ENCODE peak calls at places on chromosomes 5 and 9, in nine cellular contexts. One of them, this sample, is unnamed.

GRCh38 chr9:126347911-126348760 is 21.5 kb downstream of the MVB12B start:
- DNase-seq in renal cortical epithelial cell: peak
- DNase-seq in activated T-cell treated with anti-CD3 and anti-CD28 coated beads for 4 hours: no peak
- DNase-seq in CD8-positive, alpha-beta memory T cell: no peak
- DNase-seq in T1000: no peak
- DNase-seq in T-cell: no peak
- DNase-seq in M059J: no peak
- DNase-seq in stimulated activated CD8-positive, alpha-beta memory T cell treated with anti-CD3 and anti-CD28 coated beads, Interleukin-15, amount 100 ng/mL, for 48 hours: no peak
- DNase-seq in NCI-H1105: no peak
- DNase-seq in this sample: no peak

GRCh38 chr9:109335929-109336328 is 15.1 kb upstream of the EPB41L4B start:
- DNase-seq in NCI-H1105: no peak
- DNase-seq in M059J: no peak
- DNase-seq in activated T-cell treated with anti-CD3 and anti-CD28 coated beads for 4 hours: no peak
- DNase-seq in stimulated activated CD8-positive, alpha-beta memory T cell treated with anti-CD3 and anti-CD28 coated beads, Interleukin-15, amount 100 ng/mL, for 48 hours: no peak
- DNase-seq in CD8-positive, alpha-beta memory T cell: no peak
- DNase-seq in T-cell: no peak
- DNase-seq in renal cortical epithelial cell: no peak
- DNase-seq in T1000: no peak
- DNase-seq in this sample: no peak

GRCh38 chr9:133428579-133429215 is 6.5 kb downstream of the ADAMTS13 start:
- DNase-seq in stimulated activated CD8-positive, alpha-beta memory T cell treated with anti-CD3 and anti-CD28 coated beads, Interleukin-15, amount 100 ng/mL, for 48 hours: no peak
- DNase-seq in activated T-cell treated with anti-CD3 and anti-CD28 coated beads for 4 hours: no peak
- DNase-seq in CD8-positive, alpha-beta memory T cell: no peak
- DNase-seq in NCI-H1105: no peak
- DNase-seq in T-cell: no peak
- DNase-seq in renal cortical epithelial cell: no peak
- DNase-seq in T1000: no peak
- DNase-seq in M059J: no peak
- DNase-seq in this sample: no peak

GRCh38 chr9:18238254-18238653 is 235.7 kb upstream of the ADAMTSL1 start:
- DNase-seq in NCI-H1105: no peak
- DNase-seq in CD8-positive, alpha-beta memory T cell: no peak
- DNase-seq in T1000: no peak
- DNase-seq in T-cell: no peak
- DNase-seq in M059J: peak
- DNase-seq in stimulated activated CD8-positive, alpha-beta memory T cell treated with anti-CD3 and anti-CD28 coated beads, Interleukin-15, amount 100 ng/mL, for 48 hours: no peak
- DNase-seq in renal cortical epithelial cell: peak
- DNase-seq in activated T-cell treated with anti-CD3 and anti-CD28 coated beads for 4 hours: no peak
- DNase-seq in this sample: peak

GRCh38 chr9:89428901-89429890 is 68.7 kb downstream of the SEMA4D start:
- DNase-seq in T1000: no peak
- DNase-seq in NCI-H1105: no peak
- DNase-seq in T-cell: peak
- DNase-seq in stimulated activated CD8-positive, alpha-beta memory T cell treated with anti-CD3 and anti-CD28 coated beads, Interleukin-15, amount 100 ng/mL, for 48 hours: no peak
- DNase-seq in CD8-positive, alpha-beta memory T cell: peak
- DNase-seq in M059J: peak
- DNase-seq in activated T-cell treated with anti-CD3 and anti-CD28 coated beads for 4 hours: peak
- DNase-seq in renal cortical epithelial cell: no peak
- DNase-seq in this sample: no peak

GRCh38 chr5:24773241-24773640 is 128.5 kb upstream of the CDH10 start:
- DNase-seq in activated T-cell treated with anti-CD3 and anti-CD28 coated beads for 4 hours: no peak
- DNase-seq in M059J: peak
- DNase-seq in CD8-positive, alpha-beta memory T cell: no peak
- DNase-seq in T-cell: no peak
- DNase-seq in T1000: no peak
- DNase-seq in stimulated activated CD8-positive, alpha-beta memory T cell treated with anti-CD3 and anti-CD28 coated beads, Interleukin-15, amount 100 ng/mL, for 48 hours: no peak
- DNase-seq in renal cortical epithelial cell: no peak
- DNase-seq in NCI-H1105: no peak
- DNase-seq in this sample: no peak

GRCh38 chr9:104386425-104387069 is 117.5 kb upstream of the OR13F1 start:
- DNase-seq in NCI-H1105: peak
- DNase-seq in M059J: peak
- DNase-seq in renal cortical epithelial cell: peak
- DNase-seq in T1000: no peak
- DNase-seq in T-cell: no peak
- DNase-seq in stimulated activated CD8-positive, alpha-beta memory T cell treated with anti-CD3 and anti-CD28 coated beads, Interleukin-15, amount 100 ng/mL, for 48 hours: no peak
- DNase-seq in CD8-positive, alpha-beta memory T cell: no peak
- DNase-seq in activated T-cell treated with anti-CD3 and anti-CD28 coated beads for 4 hours: no peak
- DNase-seq in this sample: peak

GRCh38 chr5:159444441-159445082 is 114.3 kb upstream of the IL12B start:
- DNase-seq in T-cell: no peak
- DNase-seq in M059J: peak
- DNase-seq in stimulated activated CD8-positive, alpha-beta memory T cell treated with anti-CD3 and anti-CD28 coated beads, Interleukin-15, amount 100 ng/mL, for 48 hours: no peak
- DNase-seq in T1000: no peak
- DNase-seq in activated T-cell treated with anti-CD3 and anti-CD28 coated beads for 4 hours: no peak
- DNase-seq in renal cortical epithelial cell: peak
- DNase-seq in NCI-H1105: no peak
- DNase-seq in CD8-positive, alpha-beta memory T cell: peak
- DNase-seq in this sample: peak

GRCh38 chr9:114178756-114179450 is 23.6 kb downstream of the COL27A1 start:
- DNase-seq in NCI-H1105: no peak
- DNase-seq in renal cortical epithelial cell: peak
- DNase-seq in CD8-positive, alpha-beta memory T cell: no peak
- DNase-seq in T1000: peak
- DNase-seq in T-cell: no peak
- DNase-seq in activated T-cell treated with anti-CD3 and anti-CD28 coated beads for 4 hours: no peak
- DNase-seq in stimulated activated CD8-positive, alpha-beta memory T cell treated with anti-CD3 and anti-CD28 coated beads, Interleukin-15, amount 100 ng/mL, for 48 hours: no peak
- DNase-seq in M059J: peak
- DNase-seq in this sample: no peak

GRCh38 chr5:137487600-137487999 is 11.5 kb downstream of the SPOCK1 start:
- DNase-seq in CD8-positive, alpha-beta memory T cell: no peak
- DNase-seq in stimulated activated CD8-positive, alpha-beta memory T cell treated with anti-CD3 and anti-CD28 coated beads, Interleukin-15, amount 100 ng/mL, for 48 hours: no peak
- DNase-seq in M059J: peak
- DNase-seq in activated T-cell treated with anti-CD3 and anti-CD28 coated beads for 4 hours: no peak
- DNase-seq in NCI-H1105: no peak
- DNase-seq in T-cell: no peak
- DNase-seq in T1000: no peak
- DNase-seq in renal cortical epithelial cell: peak
- DNase-seq in this sample: peak

GRCh38 chr5:135244620-135245021 is 154.4 kb downstream of the MACROH2A1 start:
- DNase-seq in renal cortical epithelial cell: no peak
- DNase-seq in activated T-cell treated with anti-CD3 and anti-CD28 coated beads for 4 hours: no peak
- DNase-seq in stimulated activated CD8-positive, alpha-beta memory T cell treated with anti-CD3 and anti-CD28 coated beads, Interleukin-15, amount 100 ng/mL, for 48 hours: no peak
- DNase-seq in T-cell: no peak
- DNase-seq in M059J: no peak
- DNase-seq in NCI-H1105: no peak
- DNase-seq in CD8-positive, alpha-beta memory T cell: no peak
- DNase-seq in T1000: no peak
- DNase-seq in this sample: no peak

GRCh38 chr9:107345327-107345726 is 62.2 kb downstream of the RAD23B start:
- DNase-seq in NCI-H1105: no peak
- DNase-seq in stimulated activated CD8-positive, alpha-beta memory T cell treated with anti-CD3 and anti-CD28 coated beads, Interleukin-15, amount 100 ng/mL, for 48 hours: no peak
- DNase-seq in T1000: no peak
- DNase-seq in activated T-cell treated with anti-CD3 and anti-CD28 coated beads for 4 hours: no peak
- DNase-seq in renal cortical epithelial cell: no peak
- DNase-seq in M059J: no peak
- DNase-seq in T-cell: no peak
- DNase-seq in CD8-positive, alpha-beta memory T cell: no peak
- DNase-seq in this sample: no peak

GRCh38 chr9:111356567-111357244 is 26.7 kb upstream of the OR2K2 start:
- DNase-seq in T-cell: no peak
- DNase-seq in stimulated activated CD8-positive, alpha-beta memory T cell treated with anti-CD3 and anti-CD28 coated beads, Interleukin-15, amount 100 ng/mL, for 48 hours: no peak
- DNase-seq in NCI-H1105: no peak
- DNase-seq in renal cortical epithelial cell: peak
- DNase-seq in CD8-positive, alpha-beta memory T cell: no peak
- DNase-seq in M059J: peak
- DNase-seq in activated T-cell treated with anti-CD3 and anti-CD28 coated beads for 4 hours: no peak
- DNase-seq in T1000: peak
- DNase-seq in this sample: peak

GRCh38 chr9:122396622-122397148 is 25.9 kb downstream of the PTGS1 start:
- DNase-seq in activated T-cell treated with anti-CD3 and anti-CD28 coated beads for 4 hours: no peak
- DNase-seq in T-cell: no peak
- DNase-seq in NCI-H1105: no peak
- DNase-seq in M059J: no peak
- DNase-seq in stimulated activated CD8-positive, alpha-beta memory T cell treated with anti-CD3 and anti-CD28 coated beads, Interleukin-15, amount 100 ng/mL, for 48 hours: no peak
- DNase-seq in CD8-positive, alpha-beta memory T cell: no peak
- DNase-seq in T1000: no peak
- DNase-seq in renal cortical epithelial cell: no peak
- DNase-seq in this sample: peak

GRCh38 chr5:82662340-82662739 is 384.2 kb upstream of the RPS23 start:
- DNase-seq in NCI-H1105: no peak
- DNase-seq in T1000: no peak
- DNase-seq in renal cortical epithelial cell: peak
- DNase-seq in activated T-cell treated with anti-CD3 and anti-CD28 coated beads for 4 hours: no peak
- DNase-seq in M059J: no peak
- DNase-seq in CD8-positive, alpha-beta memory T cell: no peak
- DNase-seq in stimulated activated CD8-positive, alpha-beta memory T cell treated with anti-CD3 and anti-CD28 coated beads, Interleukin-15, amount 100 ng/mL, for 48 hours: no peak
- DNase-seq in T-cell: no peak
- DNase-seq in this sample: no peak

GRCh38 chr5:150486402-150487198 is 21.3 kb upstream of the NDST1 start:
- DNase-seq in activated T-cell treated with anti-CD3 and anti-CD28 coated beads for 4 hours: peak
- DNase-seq in renal cortical epithelial cell: no peak
- DNase-seq in M059J: peak
- DNase-seq in NCI-H1105: no peak
- DNase-seq in stimulated activated CD8-positive, alpha-beta memory T cell treated with anti-CD3 and anti-CD28 coated beads, Interleukin-15, amount 100 ng/mL, for 48 hours: peak
- DNase-seq in CD8-positive, alpha-beta memory T cell: peak
- DNase-seq in T1000: peak
- DNase-seq in T-cell: peak
- DNase-seq in this sample: peak

GRCh38 chr5:14156611-14157493 is 13.7 kb downstream of the TRIO start:
- DNase-seq in CD8-positive, alpha-beta memory T cell: no peak
- DNase-seq in activated T-cell treated with anti-CD3 and anti-CD28 coated beads for 4 hours: no peak
- DNase-seq in T-cell: no peak
- DNase-seq in NCI-H1105: no peak
- DNase-seq in renal cortical epithelial cell: peak
- DNase-seq in stimulated activated CD8-positive, alpha-beta memory T cell treated with anti-CD3 and anti-CD28 coated beads, Interleukin-15, amount 100 ng/mL, for 48 hours: no peak
- DNase-seq in M059J: peak
- DNase-seq in T1000: peak
- DNase-seq in this sample: peak

GRCh38 chr5:124705577-124705976 is 40.9 kb downstream of the ZNF608 start:
- DNase-seq in NCI-H1105: peak
- DNase-seq in T-cell: no peak
- DNase-seq in M059J: no peak
- DNase-seq in CD8-positive, alpha-beta memory T cell: no peak
- DNase-seq in renal cortical epithelial cell: no peak
- DNase-seq in stimulated activated CD8-positive, alpha-beta memory T cell treated with anti-CD3 and anti-CD28 coated beads, Interleukin-15, amount 100 ng/mL, for 48 hours: no peak
- DNase-seq in activated T-cell treated with anti-CD3 and anti-CD28 coated beads for 4 hours: no peak
- DNase-seq in T1000: no peak
- DNase-seq in this sample: no peak

GRCh38 chr9:133071484-133072150 is 9.8 kb downstream of the CEL start:
- DNase-seq in CD8-positive, alpha-beta memory T cell: no peak
- DNase-seq in activated T-cell treated with anti-CD3 and anti-CD28 coated beads for 4 hours: no peak
- DNase-seq in renal cortical epithelial cell: no peak
- DNase-seq in M059J: no peak
- DNase-seq in T-cell: no peak
- DNase-seq in T1000: no peak
- DNase-seq in stimulated activated CD8-positive, alpha-beta memory T cell treated with anti-CD3 and anti-CD28 coated beads, Interleukin-15, amount 100 ng/mL, for 48 hours: no peak
- DNase-seq in NCI-H1105: no peak
- DNase-seq in this sample: no peak

GRCh38 chr9:686381-686813 is 155.1 kb upstream of the DMRT1 start:
- DNase-seq in renal cortical epithelial cell: no peak
- DNase-seq in CD8-positive, alpha-beta memory T cell: no peak
- DNase-seq in T-cell: no peak
- DNase-seq in M059J: peak
- DNase-seq in stimulated activated CD8-positive, alpha-beta memory T cell treated with anti-CD3 and anti-CD28 coated beads, Interleukin-15, amount 100 ng/mL, for 48 hours: no peak
- DNase-seq in NCI-H1105: no peak
- DNase-seq in activated T-cell treated with anti-CD3 and anti-CD28 coated beads for 4 hours: no peak
- DNase-seq in T1000: no peak
- DNase-seq in this sample: peak

GRCh38 chr9:132798817-132799790 is 79.0 kb downstream of the AK8 start:
- DNase-seq in renal cortical epithelial cell: no peak
- DNase-seq in T1000: no peak
- DNase-seq in stimulated activated CD8-positive, alpha-beta memory T cell treated with anti-CD3 and anti-CD28 coated beads, Interleukin-15, amount 100 ng/mL, for 48 hours: no peak
- DNase-seq in T-cell: no peak
- DNase-seq in NCI-H1105: no peak
- DNase-seq in CD8-positive, alpha-beta memory T cell: no peak
- DNase-seq in activated T-cell treated with anti-CD3 and anti-CD28 coated beads for 4 hours: no peak
- DNase-seq in M059J: peak
- DNase-seq in this sample: no peak

GRCh38 chr5:58024151-58024550 is 435.7 kb downstream of the PLK2 start:
- DNase-seq in T1000: no peak
- DNase-seq in M059J: no peak
- DNase-seq in NCI-H1105: no peak
- DNase-seq in activated T-cell treated with anti-CD3 and anti-CD28 coated beads for 4 hours: no peak
- DNase-seq in CD8-positive, alpha-beta memory T cell: no peak
- DNase-seq in T-cell: no peak
- DNase-seq in stimulated activated CD8-positive, alpha-beta memory T cell treated with anti-CD3 and anti-CD28 coated beads, Interleukin-15, amount 100 ng/mL, for 48 hours: no peak
- DNase-seq in renal cortical epithelial cell: no peak
- DNase-seq in this sample: no peak

GRCh38 chr5:141513627-141514329 is 24.9 kb downstream of the PCDHGC5 start:
- DNase-seq in activated T-cell treated with anti-CD3 and anti-CD28 coated beads for 4 hours: peak
- DNase-seq in T-cell: no peak
- DNase-seq in M059J: peak
- DNase-seq in stimulated activated CD8-positive, alpha-beta memory T cell treated with anti-CD3 and anti-CD28 coated beads, Interleukin-15, amount 100 ng/mL, for 48 hours: peak
- DNase-seq in CD8-positive, alpha-beta memory T cell: peak
- DNase-seq in T1000: peak
- DNase-seq in NCI-H1105: peak
- DNase-seq in renal cortical epithelial cell: peak
- DNase-seq in this sample: peak

GRCh38 chr9:135718616-135719015 is 16.6 kb downstream of the KCNT1 start:
- DNase-seq in activated T-cell treated with anti-CD3 and anti-CD28 coated beads for 4 hours: no peak
- DNase-seq in T-cell: no peak
- DNase-seq in T1000: no peak
- DNase-seq in M059J: peak
- DNase-seq in NCI-H1105: no peak
- DNase-seq in stimulated activated CD8-positive, alpha-beta memory T cell treated with anti-CD3 and anti-CD28 coated beads, Interleukin-15, amount 100 ng/mL, for 48 hours: no peak
- DNase-seq in renal cortical epithelial cell: no peak
- DNase-seq in CD8-positive, alpha-beta memory T cell: no peak
- DNase-seq in this sample: no peak

GRCh38 chr5:177478711-177479646 is 5.5 kb upstream of the DBN1 start:
- DNase-seq in stimulated activated CD8-positive, alpha-beta memory T cell treated with anti-CD3 and anti-CD28 coated beads, Interleukin-15, amount 100 ng/mL, for 48 hours: peak
- DNase-seq in CD8-positive, alpha-beta memory T cell: no peak
- DNase-seq in T1000: no peak
- DNase-seq in T-cell: peak
- DNase-seq in renal cortical epithelial cell: peak
- DNase-seq in M059J: peak
- DNase-seq in NCI-H1105: no peak
- DNase-seq in activated T-cell treated with anti-CD3 and anti-CD28 coated beads for 4 hours: no peak
- DNase-seq in this sample: peak

GRCh38 chr5:152990771-152991170 is 499.7 kb upstream of the GRIA1 start:
- DNase-seq in renal cortical epithelial cell: no peak
- DNase-seq in CD8-positive, alpha-beta memory T cell: no peak
- DNase-seq in stimulated activated CD8-positive, alpha-beta memory T cell treated with anti-CD3 and anti-CD28 coated beads, Interleukin-15, amount 100 ng/mL, for 48 hours: no peak
- DNase-seq in T-cell: no peak
- DNase-seq in activated T-cell treated with anti-CD3 and anti-CD28 coated beads for 4 hours: no peak
- DNase-seq in NCI-H1105: no peak
- DNase-seq in T1000: no peak
- DNase-seq in M059J: no peak
- DNase-seq in this sample: peak

GRCh38 chr5:72183231-72183630 is 76.0 kb downstream of the MAP1B start:
- DNase-seq in stimulated activated CD8-positive, alpha-beta memory T cell treated with anti-CD3 and anti-CD28 coated beads, Interleukin-15, amount 100 ng/mL, for 48 hours: no peak
- DNase-seq in T1000: no peak
- DNase-seq in activated T-cell treated with anti-CD3 and anti-CD28 coated beads for 4 hours: no peak
- DNase-seq in NCI-H1105: no peak
- DNase-seq in CD8-positive, alpha-beta memory T cell: no peak
- DNase-seq in M059J: no peak
- DNase-seq in T-cell: no peak
- DNase-seq in renal cortical epithelial cell: no peak
- DNase-seq in this sample: no peak

GRCh38 chr5:123305751-123306150 is 117.5 kb downstream of the CEP120 start:
- DNase-seq in T1000: no peak
- DNase-seq in CD8-positive, alpha-beta memory T cell: no peak
- DNase-seq in stimulated activated CD8-positive, alpha-beta memory T cell treated with anti-CD3 and anti-CD28 coated beads, Interleukin-15, amount 100 ng/mL, for 48 hours: no peak
- DNase-seq in T-cell: no peak
- DNase-seq in M059J: no peak
- DNase-seq in NCI-H1105: no peak
- DNase-seq in renal cortical epithelial cell: no peak
- DNase-seq in activated T-cell treated with anti-CD3 and anti-CD28 coated beads for 4 hours: no peak
- DNase-seq in this sample: no peak

GRCh38 chr5:32428426-32428825 is 16.1 kb downstream of the ZFR start:
- DNase-seq in M059J: no peak
- DNase-seq in T-cell: no peak
- DNase-seq in stimulated activated CD8-positive, alpha-beta memory T cell treated with anti-CD3 and anti-CD28 coated beads, Interleukin-15, amount 100 ng/mL, for 48 hours: no peak
- DNase-seq in T1000: no peak
- DNase-seq in NCI-H1105: no peak
- DNase-seq in activated T-cell treated with anti-CD3 and anti-CD28 coated beads for 4 hours: no peak
- DNase-seq in renal cortical epithelial cell: no peak
- DNase-seq in CD8-positive, alpha-beta memory T cell: no peak
- DNase-seq in this sample: no peak

GRCh38 chr5:2755371-2755715 is 3.9 kb upstream of the IRX2 start:
- DNase-seq in renal cortical epithelial cell: no peak
- DNase-seq in activated T-cell treated with anti-CD3 and anti-CD28 coated beads for 4 hours: no peak
- DNase-seq in stimulated activated CD8-positive, alpha-beta memory T cell treated with anti-CD3 and anti-CD28 coated beads, Interleukin-15, amount 100 ng/mL, for 48 hours: no peak
- DNase-seq in T1000: no peak
- DNase-seq in T-cell: no peak
- DNase-seq in M059J: no peak
- DNase-seq in CD8-positive, alpha-beta memory T cell: no peak
- DNase-seq in NCI-H1105: no peak
- DNase-seq in this sample: no peak

GRCh38 chr5:135441919-135442318 is 5.2 kb downstream of the DCANP1 start:
- DNase-seq in CD8-positive, alpha-beta memory T cell: no peak
- DNase-seq in activated T-cell treated with anti-CD3 and anti-CD28 coated beads for 4 hours: no peak
- DNase-seq in NCI-H1105: no peak
- DNase-seq in M059J: no peak
- DNase-seq in renal cortical epithelial cell: no peak
- DNase-seq in stimulated activated CD8-positive, alpha-beta memory T cell treated with anti-CD3 and anti-CD28 coated beads, Interleukin-15, amount 100 ng/mL, for 48 hours: no peak
- DNase-seq in T-cell: no peak
- DNase-seq in T1000: no peak
- DNase-seq in this sample: no peak

This sample was measured in bronchial epithelial cell.